ENCODE peak calls at places on chromosomes 1 and 21, in six cellular contexts. K is K562, M is SK-N-SH, P is HepG2, S is GM12878, R is H1. T is an unnamed sample.

GRCh38 chr1:230725256-230726012 is 11.5 kb upstream of the AGT start:
- DNase-seq in K (no peak), M (no peak), P (peak), S (no peak), R (no peak), T (no peak)

GRCh38 chr1:11980676-11980972 is 380 bp downstream of the MFN2 start:
- DNase-seq in K (no peak), M (no peak), P (no peak), S (no peak), R (no peak), T (no peak)

GRCh38 chr1:199084293-199084692 is 445.5 kb downstream of the PTPRC start:
- DNase-seq in K (no peak), M (no peak), P (no peak), S (no peak), R (no peak), T (peak)

GRCh38 chr1:219660666-219661463 is 48.0 kb upstream of the ZC3H11B start:
- DNase-seq in K (peak), M (no peak), P (no peak), S (peak), R (peak), T (peak)

GRCh38 chr1:221994274-221994698 is 252.4 kb upstream of the DUSP10 start:
- DNase-seq in K (no peak), M (no peak), P (no peak), S (peak), R (no peak), T (no peak)

GRCh38 chr1:182069028-182069466 is 7.5 kb upstream of the ZNF648 start:
- DNase-seq in K (peak), M (peak), P (peak), S (no peak), R (peak), T (no peak)

GRCh38 chr1:39157304-39157703 is 47.2 kb upstream of the MACF1 start:
- DNase-seq in K (no peak), M (no peak), P (no peak), S (no peak), R (no peak), T (no peak)

GRCh38 chr1:221824025-221824424 is 82.1 kb upstream of the DUSP10 start:
- DNase-seq in K (no peak), M (no peak), P (no peak), S (no peak), R (no peak), T (no peak)

GRCh38 chr1:68384321-68384813 is 65.4 kb downstream of the RPE65 start:
- DNase-seq in K (no peak), M (no peak), P (peak), S (no peak), R (no peak), T (no peak)

GRCh38 chr1:26949926-26950319 is 10.3 kb downstream of the KDF1 start:
- DNase-seq in K (no peak), M (no peak), P (no peak), S (no peak), R (no peak), T (no peak)

GRCh38 chr1:164071288-164071687 is 487.7 kb upstream of the PBX1 start:
- DNase-seq in K (no peak), M (no peak), P (no peak), S (no peak), R (no peak), T (no peak)

GRCh38 chr21:14833952-14834351 is 230.8 kb downstream of the NRIP1 start:
- DNase-seq in K (no peak), M (no peak), P (no peak), S (no peak), R (no peak), T (no peak)

GRCh38 chr1:32239790-32240139 is 7.3 kb upstream of the FAM167B start:
- DNase-seq in K (no peak), M (no peak), P (no peak), S (no peak), R (no peak), T (no peak)

GRCh38 chr1:162677607-162678371 is 45.5 kb downstream of the DDR2 start:
- DNase-seq in K (no peak), M (no peak), P (no peak), S (no peak), R (no peak), T (no peak)

GRCh38 chr1:184395370-184395769 is 8.5 kb downstream of the C1orf21 start:
- DNase-seq in K (no peak), M (peak), P (no peak), S (no peak), R (no peak), T (no peak)

GRCh38 chr21:32844653-32845443 is 73.3 kb upstream of the PAXBP1 start:
- DNase-seq in K (no peak), M (no peak), P (no peak), S (no peak), R (no peak), T (peak)

GRCh38 chr1:79431341-79431740 is 424.8 kb upstream of the ADGRL4 start:
- DNase-seq in K (no peak), M (no peak), P (no peak), S (no peak), R (no peak), T (no peak)

GRCh38 chr1:41843378-41843777 is 75.3 kb downstream of the HIVEP3 start:
- DNase-seq in K (no peak), M (no peak), P (no peak), S (no peak), R (no peak), T (no peak)

GRCh38 chr1:86395771-86396502 is at the start of gene ODF2L:
- DNase-seq in K (peak), M (peak), P (no peak), S (peak), R (peak), T (no peak)

GRCh38 chr1:208604295-208604694 is 360.1 kb upstream of the PLXNA2 start:
- DNase-seq in K (no peak), M (no peak), P (no peak), S (peak), R (no peak), T (no peak)

GRCh38 chr1:225886159-225887029 is 2.6 kb downstream of the LEFTY1 start:
- DNase-seq in K (no peak), M (no peak), P (peak), S (no peak), R (no peak), T (no peak)

GRCh38 chr1:209326876-209327275 is 256.6 kb upstream of the CAMK1G start:
- DNase-seq in K (no peak), M (no peak), P (no peak), S (no peak), R (no peak), T (no peak)

GRCh38 chr1:195965036-195965435 is 643.2 kb downstream of the KCNT2 start:
- DNase-seq in K (no peak), M (no peak), P (no peak), S (no peak), R (no peak), T (no peak)

GRCh38 chr1:228283476-228284147 is 75.8 kb downstream of the OBSCN start:
- DNase-seq in K (no peak), M (no peak), P (no peak), S (no peak), R (no peak), T (no peak)
- TF ChIP-seq GABPA in K (no peak), M (no peak), P (no peak), S (no peak), R (no peak), T (no peak)

GRCh38 chr1:85280636-85281035 is 4.2 kb upstream of the BCL10 start:
- DNase-seq in K (no peak), M (no peak), P (no peak), S (no peak), R (no peak), T (no peak)

GRCh38 chr1:85283475-85284199 is 7.2 kb upstream of the BCL10 start:
- DNase-seq in K (peak), M (peak), P (peak), S (no peak), R (no peak), T (no peak)

GRCh38 chr1:85279463-85280080 is 3.1 kb upstream of the BCL10 start:
- DNase-seq in K (no peak), M (no peak), P (no peak), S (no peak), R (no peak), T (no peak)

GRCh38 chr1:85284202-85284601 is 7.8 kb upstream of the BCL10 start:
- DNase-seq in K (no peak), M (no peak), P (peak), S (no peak), R (no peak), T (no peak)

DNA sequence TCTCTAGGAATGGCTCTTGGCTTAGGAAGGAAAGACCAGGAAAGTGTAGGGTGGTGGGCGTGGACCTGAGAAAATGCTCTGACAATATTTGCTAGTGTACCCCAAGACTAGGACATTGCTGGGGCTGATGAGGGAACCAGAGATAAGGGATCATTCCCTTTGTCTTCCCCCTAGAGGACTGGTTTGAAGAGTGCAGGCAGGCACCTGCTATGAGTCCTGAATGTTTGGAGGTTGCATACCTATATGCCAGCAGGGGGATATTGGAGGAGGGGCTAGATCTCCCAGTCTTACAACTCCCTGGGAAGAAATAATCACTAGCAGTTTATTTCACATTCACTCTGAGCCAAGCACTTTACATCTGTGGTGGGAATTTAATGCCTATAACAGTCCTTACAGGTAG is 6.0 kb upstream of the BCL10 start:
- DNase-seq in K (peak), M (no peak), P (peak), S (no peak), R (no peak), T (no peak)
- TF ChIP-seq GABPA in K (no peak), M (no peak), P (no peak), S (no peak), R (no peak), T (no peak)

DNA sequence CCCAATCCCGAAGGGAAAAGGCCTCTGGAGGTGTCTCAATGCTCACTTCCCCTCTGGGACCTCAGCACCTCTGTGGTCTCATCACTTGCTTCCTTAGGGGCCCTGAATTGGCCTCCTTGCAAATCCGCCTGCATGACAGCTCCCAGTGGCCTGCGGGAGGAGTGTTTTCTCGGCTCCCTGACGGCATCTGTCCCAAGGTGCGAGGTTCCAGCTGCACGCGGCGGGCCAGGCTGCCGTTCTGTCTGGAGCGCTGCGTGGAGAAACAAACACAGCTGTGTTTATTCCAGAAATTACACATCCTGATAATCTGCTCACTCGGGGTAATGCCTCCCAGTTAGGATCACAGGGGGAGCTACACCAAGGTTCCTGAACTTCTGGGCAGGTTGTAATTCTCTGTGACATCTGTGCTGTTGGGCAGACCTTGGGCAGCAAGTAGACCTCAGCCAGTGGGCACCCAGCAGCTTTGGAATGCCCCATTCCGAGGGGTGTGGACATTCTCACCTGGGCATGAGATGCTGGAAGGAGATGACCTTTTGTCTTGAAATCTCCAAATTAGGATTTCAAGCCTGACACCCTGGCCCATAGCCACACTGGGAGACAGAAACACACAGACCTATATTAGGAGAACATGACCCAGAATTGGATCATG is 18.2 kb downstream of the EPHB2 start:
- DNase-seq in K (no peak), M (no peak), P (no peak), S (no peak), R (no peak), T (no peak)
- TF ChIP-seq GABPA in K (no peak), M (no peak), P (no peak), S (no peak), R (no peak), T (no peak)

DNA sequence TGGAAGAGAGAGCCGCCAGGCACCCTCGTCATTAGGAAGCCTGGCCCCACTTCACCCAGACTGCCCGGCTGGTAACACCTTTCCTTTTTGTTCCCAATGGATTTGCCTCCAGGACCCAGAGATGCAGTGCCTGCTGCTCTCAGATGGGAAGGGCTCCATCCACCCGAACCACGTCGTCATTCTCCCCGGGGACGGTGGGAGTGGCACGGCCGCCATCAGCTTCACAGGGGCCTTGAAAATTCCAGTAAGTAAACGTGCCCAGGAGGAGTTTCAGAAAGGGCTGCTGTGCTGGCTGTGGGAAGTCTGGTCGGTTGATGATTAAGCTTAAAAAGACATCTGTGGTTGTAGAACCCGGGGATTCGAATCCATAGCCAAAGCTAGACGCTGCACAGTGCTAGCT is 45.2 kb downstream of the SLC37A1 start:
- DNase-seq in K (no peak), M (no peak), P (no peak), S (no peak), R (no peak), T (no peak)
- TF ChIP-seq GABPA in K (no peak), M (no peak), P (no peak), S (no peak), R (no peak), T (no peak)

DNA sequence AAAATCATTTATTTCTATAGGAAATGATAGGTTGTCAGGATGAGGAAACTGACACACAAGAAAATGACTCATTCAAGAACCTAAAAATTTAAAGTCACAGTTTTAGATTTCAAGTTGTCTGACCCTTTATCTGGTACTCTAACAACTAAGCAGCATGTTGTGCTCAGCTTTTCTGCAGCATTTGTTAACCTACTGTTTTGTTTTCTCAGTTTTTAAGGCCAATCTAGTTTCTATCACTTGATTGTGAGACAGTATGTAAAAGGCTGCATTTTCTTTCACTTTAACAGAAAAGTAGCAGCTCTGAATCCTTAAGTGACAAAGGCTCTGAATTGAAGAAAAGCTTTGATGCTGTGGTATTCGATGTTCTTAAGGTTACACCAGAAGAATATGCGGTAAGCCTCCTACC is 59.1 kb downstream of the RALGPS2 start:
- DNase-seq in K (no peak), M (no peak), P (no peak), S (no peak), R (no peak), T (no peak)
- TF ChIP-seq GABPA in K (no peak), M (no peak), P (no peak), S (no peak), R (no peak), T (no peak)

GRCh38 chr1:216330262-216330661 is 93.0 kb downstream of the USH2A start:
- DNase-seq in K (no peak), M (no peak), P (no peak), S (no peak), R (no peak), T (no peak)
- TF ChIP-seq GABPA in K (no peak), M (no peak), P (no peak), S (no peak), R (no peak), T (no peak)

GRCh38 chr1:3909615-3910014 is 9.5 kb upstream of the C1orf174 start:
- DNase-seq in K (no peak), M (no peak), P (no peak), S (no peak), R (no peak), T (no peak)
- TF ChIP-seq GABPA in K (no peak), M (no peak), P (no peak), S (no peak), R (no peak), T (no peak)